ENCODE peak calls at places on chromosomes 16 and 17, in six cellular contexts. G is GM12878, S is SK-N-SH, V is HepG2, X is GM23338, A is K562. I is an unnamed sample.

GRCh38 chr16:49442805-49443204 is 69.2 kb downstream of the C16orf78 start:
- DNase-seq in G (no peak), S (no peak), V (no peak), X (no peak), A (no peak), I (no peak)

GRCh38 chr17:50689251-50689650 is 18.5 kb downstream of the ANKRD40 start:
- DNase-seq in G (no peak), S (no peak), V (no peak), X (no peak), A (no peak), I (no peak)

GRCh38 chr17:82390015-82390859 is 18.7 kb downstream of the UTS2R start:
- DNase-seq in G (no peak), S (no peak), V (no peak), X (no peak), A (no peak), I (no peak)

GRCh38 chr17:57396515-57396921 is 140.2 kb downstream of the MSI2 start:
- DNase-seq in G (no peak), S (no peak), V (no peak), X (no peak), A (no peak), I (no peak)

GRCh38 chr17:17741346-17742023 is 60.2 kb downstream of the RAI1 start:
- DNase-seq in G (no peak), S (peak; percentile 72), V (no peak), X (peak; percentile 67), A (no peak), I (no peak)

GRCh38 chr16:8963010-8963824 is 489 bp downstream of the USP7 start:
- DNase-seq in G (no peak), S (peak; percentile 75), V (no peak), X (no peak), A (no peak), I (no peak)

GRCh38 chr16:87206646-87207451 is 110.3 kb downstream of the C16orf95 start:
- DNase-seq in G (no peak), S (no peak), V (no peak), X (no peak), A (no peak), I (peak; percentile 28)

GRCh38 chr17:19369846-19370492 is 7.4 kb upstream of the B9D1 start:
- DNase-seq in G (no peak), S (no peak), V (no peak), X (no peak), A (no peak), I (no peak)

GRCh38 chr17:54974758-54975157 is 6.2 kb downstream of the STXBP4 start:
- DNase-seq in G (no peak), S (no peak), V (no peak), X (no peak), A (no peak), I (no peak)

GRCh38 chr17:49439673-49440571 is 25.2 kb upstream of the PHB1 start:
- DNase-seq in G (no peak), S (no peak), V (peak; percentile 49), X (no peak), A (no peak), I (no peak)

GRCh38 chr16:31382485-31383161 is 10.5 kb upstream of the ITGAD start:
- DNase-seq in G (no peak), S (peak; percentile 71), V (peak; percentile 42), X (peak; percentile 89), A (peak; percentile 73), I (peak; percentile 33)

GRCh38 chr17:81002409-81003361 is 11.0 kb downstream of the CHMP6 start:
- DNase-seq in G (no peak), S (peak; percentile 92), V (no peak), X (no peak), A (peak; percentile 83), I (no peak)

GRCh38 chr17:74002241-74002640 is 201.2 kb upstream of the RPL38 start:
- DNase-seq in G (no peak), S (no peak), V (no peak), X (no peak), A (no peak), I (no peak)

GRCh38 chr16:49836218-49836617 is 19.7 kb downstream of the ZNF423 start:
- DNase-seq in G (no peak), S (no peak), V (no peak), X (no peak), A (no peak), I (no peak)

GRCh38 chr16:63577891-63578290 is 1541.7 kb upstream of the CDH8 start:
- DNase-seq in G (no peak), S (no peak), V (no peak), X (peak; percentile 3), A (no peak), I (no peak)

DNA sequence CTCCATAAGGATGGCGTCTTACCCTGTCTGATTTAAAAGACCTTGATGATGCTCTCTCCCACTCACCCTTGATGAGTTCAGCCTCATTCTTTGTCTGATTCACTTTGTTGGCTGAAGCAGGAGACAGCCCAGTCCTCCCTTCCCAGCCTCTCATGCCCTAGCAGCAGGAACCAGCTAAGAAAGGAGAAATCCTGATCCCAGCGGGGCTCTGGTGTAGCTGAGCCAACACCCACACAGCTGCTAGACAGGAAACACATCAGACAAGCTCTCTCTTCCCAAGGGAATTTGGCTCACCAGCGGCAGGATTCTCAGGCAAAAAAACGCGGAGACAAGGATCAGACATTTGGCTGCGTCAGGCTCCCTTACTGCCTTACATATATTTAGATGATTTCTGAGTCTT is 211.5 kb downstream of the CDH11 start:
- DNase-seq in G (no peak), S (no peak), V (no peak), X (peak; percentile 44), A (no peak), I (no peak)
- TF ChIP-seq REST in G (no peak), S (no peak), V (no peak), X (no peak), A (no peak), I (no peak)

DNA sequence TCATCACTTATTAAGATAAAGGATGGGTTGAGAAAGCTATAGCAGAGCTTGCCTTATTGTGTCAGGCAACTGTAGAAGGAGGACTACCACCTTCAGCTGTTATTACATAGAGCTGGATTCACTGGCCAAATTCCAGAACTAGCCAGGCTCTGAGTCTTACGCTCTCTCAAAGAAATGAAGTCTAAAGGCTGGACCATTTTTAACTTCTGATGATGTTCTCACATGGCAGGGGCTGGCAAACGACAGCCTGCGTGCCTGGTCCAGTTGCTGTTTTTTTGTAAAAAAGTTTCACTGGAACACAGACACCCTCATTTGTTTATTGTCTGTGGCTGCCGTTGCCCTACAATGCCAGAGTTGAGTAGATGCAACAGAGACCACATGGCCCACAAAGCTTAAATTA is 21.2 kb downstream of the TRAF4 start:
- DNase-seq in G (no peak), S (no peak), V (no peak), X (no peak), A (no peak), I (no peak)
- H2AFZ ChIP-seq in G (no peak overlapping the region), S (no peak overlapping the region), V (no peak overlapping the region), X (no peak overlapping the region), A (no peak overlapping the region), I (no peak overlapping the region)

GRCh38 chr17:2057130-2057713 is 2.3 kb downstream of the HIC1 start:
- DNase-seq in G (no peak), S (no peak), V (no peak), X (peak; percentile 59), A (no peak), I (no peak)

GRCh38 chr17:2059125-2059836 is 4.4 kb downstream of the HIC1 start:
- DNase-seq in G (no peak), S (no peak), V (no peak), X (peak; percentile 62), A (no peak), I (no peak)

GRCh38 chr17:2056221-2057129 is 1.6 kb downstream of the HIC1 start:
- DNase-seq in G (no peak), S (no peak), V (no peak), X (peak; percentile 66), A (no peak), I (no peak)

GRCh38 chr17:2058521-2059124 is 3.7 kb downstream of the HIC1 start:
- DNase-seq in G (no peak), S (no peak), V (no peak), X (peak; percentile 82), A (no peak), I (no peak)

GRCh38 chr17:2057714-2058520 is 3.0 kb downstream of the HIC1 start:
- DNase-seq in G (no peak), S (no peak), V (no peak), X (peak; percentile 51), A (no peak), I (no peak)
- TF ChIP-seq POLR2AphosphoS5 in G (peak; percentile 64), S (no peak), V (no peak), X (no peak), A (no peak), I (no peak)

DNA sequence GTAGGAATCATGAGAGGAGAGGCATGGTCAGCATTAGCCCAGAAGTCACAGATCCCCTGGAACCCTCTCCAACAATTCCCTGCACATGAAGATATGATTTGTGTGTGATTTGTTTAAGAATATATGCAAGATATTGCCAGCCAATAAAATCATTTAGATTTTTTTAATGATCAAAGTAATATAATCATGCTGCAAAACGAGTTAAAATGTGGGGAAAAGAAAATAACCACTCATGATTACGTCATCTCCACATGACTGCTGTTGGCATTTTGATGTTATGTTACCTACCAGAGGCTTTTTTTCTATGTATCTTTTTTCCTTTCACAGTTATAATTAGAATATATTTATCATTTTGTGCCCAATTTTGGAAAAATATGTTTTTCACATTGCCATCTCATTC is 22.4 kb downstream of the SLC35G3 start:
- DNase-seq in G (no peak), S (no peak), V (no peak), X (no peak), A (no peak), I (no peak)
- TF ChIP-seq REST in G (no peak), S (no peak), V (no peak), X (no peak), A (no peak), I (no peak)

GRCh38 chr16:68707341-68708152 is 29.5 kb upstream of the CDH1 start:
- DNase-seq in G (no peak), S (no peak), V (peak; percentile 81), X (peak; percentile 87), A (peak; percentile 63), I (peak; percentile 64)
- H2AFZ ChIP-seq in G (no peak overlapping the region), S (no peak overlapping the region), V (no peak overlapping the region), X (no peak overlapping the region), A (peak overlapping the region; percentile 32), I (no peak overlapping the region)

I was measured in HCT116.